ENCODE peak calls at places on chromosomes 12 and 14, in ten cellular contexts. One of them, this sample, is unnamed.

GRCh38 chr14:24088095-24088494 is 6.0 kb upstream of the PCK2 start:
- DNase-seq in GM20000: no peak
- DNase-seq in ELR: no peak
- DNase-seq in NCI-H774: no peak
- DNase-seq in thoracic aorta: no peak
- DNase-seq in HFFc6: no peak
- DNase-seq in DMS79 treated with DMSO at 0.1 percent for 48 hours: no peak
- DNase-seq in tibial artery: no peak
- DNase-seq in adipocyte: no peak
- DNase-seq in Karpas-422: no peak
- DNase-seq in this sample: no peak

GRCh38 chr12:13085968-13086686 is 17.3 kb downstream of the GSG1 start:
- DNase-seq in DMS79 treated with DMSO at 0.1 percent for 48 hours: peak; percentile 76
- DNase-seq in adipocyte: no peak
- DNase-seq in GM20000: no peak
- DNase-seq in NCI-H774: no peak
- DNase-seq in ELR: no peak
- DNase-seq in thoracic aorta: no peak
- DNase-seq in HFFc6: no peak
- DNase-seq in tibial artery: no peak
- DNase-seq in Karpas-422: no peak
- DNase-seq in this sample: no peak

GRCh38 chr14:76701981-76702380 is 59.3 kb upstream of the VASH1 start:
- DNase-seq in tibial artery: peak; percentile 96
- DNase-seq in HFFc6: no peak
- DNase-seq in thoracic aorta: peak; percentile 82
- DNase-seq in DMS79 treated with DMSO at 0.1 percent for 48 hours: no peak
- DNase-seq in GM20000: no peak
- DNase-seq in Karpas-422: no peak
- DNase-seq in adipocyte: no peak
- DNase-seq in NCI-H774: no peak
- DNase-seq in ELR: no peak
- DNase-seq in this sample: no peak

GRCh38 chr12:58395470-58395869 is 454.1 kb downstream of the ATP23 start:
- DNase-seq in HFFc6: peak; percentile 6
- DNase-seq in GM20000: no peak
- DNase-seq in thoracic aorta: no peak
- DNase-seq in tibial artery: no peak
- DNase-seq in NCI-H774: no peak
- DNase-seq in Karpas-422: no peak
- DNase-seq in adipocyte: no peak
- DNase-seq in ELR: peak; percentile 75
- DNase-seq in DMS79 treated with DMSO at 0.1 percent for 48 hours: no peak
- DNase-seq in this sample: no peak

GRCh38 chr14:32339188-32339587 is 10.1 kb downstream of the AKAP6 start:
- DNase-seq in GM20000: no peak
- DNase-seq in Karpas-422: no peak
- DNase-seq in tibial artery: no peak
- DNase-seq in thoracic aorta: no peak
- DNase-seq in DMS79 treated with DMSO at 0.1 percent for 48 hours: no peak
- DNase-seq in ELR: no peak
- DNase-seq in adipocyte: no peak
- DNase-seq in HFFc6: no peak
- DNase-seq in NCI-H774: no peak
- DNase-seq in this sample: no peak

GRCh38 chr12:57340104-57340503 is 89.1 kb upstream of the STAC3 start:
- DNase-seq in ELR: peak; percentile 12
- DNase-seq in HFFc6: peak; percentile 17
- DNase-seq in adipocyte: peak; percentile 49
- DNase-seq in NCI-H774: no peak
- DNase-seq in thoracic aorta: no peak
- DNase-seq in tibial artery: peak; percentile 55
- DNase-seq in DMS79 treated with DMSO at 0.1 percent for 48 hours: no peak
- DNase-seq in Karpas-422: no peak
- DNase-seq in GM20000: no peak
- DNase-seq in this sample: no peak

GRCh38 chr14:94392510-94392935 is 4.1 kb upstream of the SERPINA1 start:
- DNase-seq in Karpas-422: no peak
- DNase-seq in tibial artery: peak; percentile 66
- DNase-seq in DMS79 treated with DMSO at 0.1 percent for 48 hours: no peak
- DNase-seq in adipocyte: no peak
- DNase-seq in NCI-H774: no peak
- DNase-seq in thoracic aorta: no peak
- DNase-seq in HFFc6: no peak
- DNase-seq in GM20000: peak; percentile 28
- DNase-seq in ELR: peak; percentile 85
- DNase-seq in this sample: no peak

GRCh38 chr14:69232388-69232787 is 27.6 kb upstream of the GALNT16 start:
- DNase-seq in GM20000: no peak
- DNase-seq in HFFc6: no peak
- DNase-seq in NCI-H774: no peak
- DNase-seq in Karpas-422: no peak
- DNase-seq in ELR: no peak
- DNase-seq in thoracic aorta: no peak
- DNase-seq in DMS79 treated with DMSO at 0.1 percent for 48 hours: no peak
- DNase-seq in adipocyte: no peak
- DNase-seq in tibial artery: no peak
- DNase-seq in this sample: no peak

GRCh38 chr12:93441111-93441616 is 583 bp downstream of the UBE2N start:
- DNase-seq in NCI-H774: no peak
- DNase-seq in thoracic aorta: no peak
- DNase-seq in tibial artery: no peak
- DNase-seq in DMS79 treated with DMSO at 0.1 percent for 48 hours: no peak
- DNase-seq in GM20000: peak; percentile 48
- DNase-seq in adipocyte: peak; percentile 72
- DNase-seq in Karpas-422: peak; percentile 76
- DNase-seq in ELR: peak; percentile 55
- DNase-seq in HFFc6: no peak
- DNase-seq in this sample: peak; percentile 42

GRCh38 chr12:77861317-77861716 is 30.6 kb downstream of the NAV3 start:
- DNase-seq in adipocyte: no peak
- DNase-seq in thoracic aorta: no peak
- DNase-seq in HFFc6: no peak
- DNase-seq in tibial artery: no peak
- DNase-seq in ELR: no peak
- DNase-seq in DMS79 treated with DMSO at 0.1 percent for 48 hours: no peak
- DNase-seq in NCI-H774: no peak
- DNase-seq in GM20000: no peak
- DNase-seq in Karpas-422: no peak
- DNase-seq in this sample: no peak

GRCh38 chr12:119326341-119326740 is 8.2 kb upstream of the CCDC60 start:
- DNase-seq in thoracic aorta: no peak
- DNase-seq in adipocyte: no peak
- DNase-seq in GM20000: no peak
- DNase-seq in NCI-H774: no peak
- DNase-seq in DMS79 treated with DMSO at 0.1 percent for 48 hours: no peak
- DNase-seq in tibial artery: no peak
- DNase-seq in HFFc6: no peak
- DNase-seq in ELR: no peak
- DNase-seq in Karpas-422: no peak
- DNase-seq in this sample: no peak

GRCh38 chr14:89720741-89721315 is 233.7 kb downstream of the EFCAB11 start:
- DNase-seq in HFFc6: no peak
- DNase-seq in adipocyte: no peak
- DNase-seq in NCI-H774: no peak
- DNase-seq in tibial artery: peak; percentile 47
- DNase-seq in thoracic aorta: no peak
- DNase-seq in Karpas-422: peak; percentile 47
- DNase-seq in ELR: no peak
- DNase-seq in GM20000: peak; percentile 36
- DNase-seq in DMS79 treated with DMSO at 0.1 percent for 48 hours: no peak
- DNase-seq in this sample: peak; percentile 43

GRCh38 chr12:77720258-77720657 is 110.4 kb upstream of the NAV3 start:
- DNase-seq in DMS79 treated with DMSO at 0.1 percent for 48 hours: peak; percentile 35
- DNase-seq in Karpas-422: no peak
- DNase-seq in GM20000: no peak
- DNase-seq in NCI-H774: no peak
- DNase-seq in HFFc6: peak; percentile 21
- DNase-seq in thoracic aorta: no peak
- DNase-seq in tibial artery: no peak
- DNase-seq in ELR: peak; percentile 25
- DNase-seq in adipocyte: no peak
- DNase-seq in this sample: no peak

GRCh38 chr12:94151577-94151976 is 3.2 kb downstream of the PLXNC1 start:
- DNase-seq in NCI-H774: no peak
- DNase-seq in adipocyte: no peak
- DNase-seq in HFFc6: no peak
- DNase-seq in tibial artery: no peak
- DNase-seq in ELR: no peak
- DNase-seq in DMS79 treated with DMSO at 0.1 percent for 48 hours: peak; percentile 31
- DNase-seq in GM20000: no peak
- DNase-seq in Karpas-422: no peak
- DNase-seq in thoracic aorta: no peak
- DNase-seq in this sample: no peak

GRCh38 chr12:79217306-79217705 is 352.7 kb downstream of the SYT1 start:
- DNase-seq in Karpas-422: no peak
- DNase-seq in ELR: no peak
- DNase-seq in thoracic aorta: no peak
- DNase-seq in HFFc6: no peak
- DNase-seq in tibial artery: no peak
- DNase-seq in GM20000: no peak
- DNase-seq in DMS79 treated with DMSO at 0.1 percent for 48 hours: no peak
- DNase-seq in NCI-H774: peak; percentile 16
- DNase-seq in adipocyte: no peak
- DNase-seq in this sample: no peak

GRCh38 chr12:52569726-52570125 is 3.9 kb downstream of the KRT74 start:
- DNase-seq in adipocyte: no peak
- DNase-seq in ELR: no peak
- DNase-seq in tibial artery: no peak
- DNase-seq in DMS79 treated with DMSO at 0.1 percent for 48 hours: no peak
- DNase-seq in HFFc6: no peak
- DNase-seq in thoracic aorta: no peak
- DNase-seq in Karpas-422: no peak
- DNase-seq in NCI-H774: no peak
- DNase-seq in GM20000: no peak
- DNase-seq in this sample: no peak

GRCh38 chr14:34179723-34180122 is 228.8 kb upstream of the EGLN3 start:
- DNase-seq in tibial artery: no peak
- DNase-seq in HFFc6: no peak
- DNase-seq in NCI-H774: peak; percentile 76
- DNase-seq in thoracic aorta: no peak
- DNase-seq in Karpas-422: no peak
- DNase-seq in GM20000: no peak
- DNase-seq in DMS79 treated with DMSO at 0.1 percent for 48 hours: peak; percentile 77
- DNase-seq in adipocyte: no peak
- DNase-seq in ELR: no peak
- DNase-seq in this sample: no peak

GRCh38 chr14:35696119-35696518 is 113.0 kb downstream of the RALGAPA1 start:
- DNase-seq in ELR: no peak
- DNase-seq in adipocyte: no peak
- DNase-seq in Karpas-422: no peak
- DNase-seq in NCI-H774: no peak
- DNase-seq in HFFc6: no peak
- DNase-seq in GM20000: no peak
- DNase-seq in thoracic aorta: no peak
- DNase-seq in tibial artery: no peak
- DNase-seq in DMS79 treated with DMSO at 0.1 percent for 48 hours: no peak
- DNase-seq in this sample: no peak

GRCh38 chr14:34199585-34199984 is 248.7 kb upstream of the EGLN3 start:
- DNase-seq in Karpas-422: no peak
- DNase-seq in DMS79 treated with DMSO at 0.1 percent for 48 hours: no peak
- DNase-seq in thoracic aorta: no peak
- DNase-seq in ELR: peak; percentile 34
- DNase-seq in NCI-H774: no peak
- DNase-seq in tibial artery: no peak
- DNase-seq in HFFc6: no peak
- DNase-seq in GM20000: no peak
- DNase-seq in adipocyte: peak; percentile 66
- DNase-seq in this sample: no peak

GRCh38 chr14:85093631-85094330 is 436.2 kb upstream of the FLRT2 start:
- DNase-seq in thoracic aorta: no peak
- DNase-seq in Karpas-422: no peak
- DNase-seq in adipocyte: no peak
- DNase-seq in GM20000: no peak
- DNase-seq in DMS79 treated with DMSO at 0.1 percent for 48 hours: no peak
- DNase-seq in HFFc6: peak; percentile 23
- DNase-seq in NCI-H774: no peak
- DNase-seq in ELR: no peak
- DNase-seq in tibial artery: no peak
- DNase-seq in this sample: no peak

GRCh38 chr14:57578427-57579220 is 85.0 kb upstream of the CCDC198 start:
- DNase-seq in GM20000: no peak
- DNase-seq in HFFc6: no peak
- DNase-seq in tibial artery: no peak
- DNase-seq in adipocyte: no peak
- DNase-seq in Karpas-422: no peak
- DNase-seq in ELR: no peak
- DNase-seq in DMS79 treated with DMSO at 0.1 percent for 48 hours: peak; percentile 34
- DNase-seq in NCI-H774: no peak
- DNase-seq in thoracic aorta: no peak
- DNase-seq in this sample: no peak

GRCh38 chr14:62303437-62303836 is 541.2 kb downstream of the SNAPC1 start:
- DNase-seq in DMS79 treated with DMSO at 0.1 percent for 48 hours: no peak
- DNase-seq in HFFc6: no peak
- DNase-seq in GM20000: no peak
- DNase-seq in NCI-H774: no peak
- DNase-seq in adipocyte: no peak
- DNase-seq in ELR: no peak
- DNase-seq in thoracic aorta: no peak
- DNase-seq in Karpas-422: no peak
- DNase-seq in tibial artery: no peak
- DNase-seq in this sample: no peak

GRCh38 chr14:68655961-68656360 is 136.9 kb downstream of the ZFP36L1 start:
- DNase-seq in adipocyte: no peak
- DNase-seq in thoracic aorta: no peak
- DNase-seq in NCI-H774: no peak
- DNase-seq in ELR: no peak
- DNase-seq in Karpas-422: no peak
- DNase-seq in HFFc6: no peak
- DNase-seq in tibial artery: no peak
- DNase-seq in GM20000: no peak
- DNase-seq in DMS79 treated with DMSO at 0.1 percent for 48 hours: no peak
- DNase-seq in this sample: no peak

GRCh38 chr12:2417761-2418160 is 365.0 kb downstream of the CACNA1C start:
- DNase-seq in adipocyte: no peak
- DNase-seq in GM20000: no peak
- DNase-seq in tibial artery: no peak
- DNase-seq in Karpas-422: no peak
- DNase-seq in thoracic aorta: no peak
- DNase-seq in HFFc6: no peak
- DNase-seq in DMS79 treated with DMSO at 0.1 percent for 48 hours: no peak
- DNase-seq in NCI-H774: no peak
- DNase-seq in ELR: no peak
- DNase-seq in this sample: no peak

GRCh38 chr12:52413787-52414345 is 7.7 kb upstream of the KRT82 start:
- DNase-seq in GM20000: no peak
- DNase-seq in thoracic aorta: no peak
- DNase-seq in HFFc6: no peak
- DNase-seq in adipocyte: no peak
- DNase-seq in NCI-H774: no peak
- DNase-seq in Karpas-422: no peak
- DNase-seq in ELR: no peak
- DNase-seq in tibial artery: no peak
- DNase-seq in DMS79 treated with DMSO at 0.1 percent for 48 hours: no peak
- DNase-seq in this sample: no peak

GRCh38 chr14:95943699-95944098 is 67.1 kb downstream of the TUNAR start:
- DNase-seq in HFFc6: no peak
- DNase-seq in tibial artery: no peak
- DNase-seq in ELR: no peak
- DNase-seq in thoracic aorta: no peak
- DNase-seq in Karpas-422: no peak
- DNase-seq in DMS79 treated with DMSO at 0.1 percent for 48 hours: no peak
- DNase-seq in adipocyte: no peak
- DNase-seq in GM20000: no peak
- DNase-seq in NCI-H774: no peak
- DNase-seq in this sample: no peak

This sample was measured in GM13977.